ENCODE peak calls at places on chromosomes 6 and 20, in five cellular contexts. One of them, this sample, is unnamed.

GRCh38 chr6:83047065-83047754 is 18.4 kb downstream of the UBE3D start:
- DNase-seq in tibial nerve: no peak
- DNase-seq in astrocyte: no peak
- DNase-seq in RWPE1: no peak
- DNase-seq in upper lobe of right lung: no peak
- DNase-seq in this sample: no peak

GRCh38 chr6:154754152-154754551 is 20.9 kb downstream of the SCAF8 start:
- DNase-seq in tibial nerve: no peak
- DNase-seq in astrocyte: peak
- DNase-seq in RWPE1: peak
- DNase-seq in upper lobe of right lung: no peak
- DNase-seq in this sample: no peak

GRCh38 chr6:904994-905393 is 212.1 kb upstream of the EXOC2 start:
- DNase-seq in tibial nerve: no peak
- DNase-seq in astrocyte: no peak
- DNase-seq in RWPE1: no peak
- DNase-seq in upper lobe of right lung: no peak
- DNase-seq in this sample: no peak

GRCh38 chr6:94323853-94324252 is 904.5 kb upstream of the EPHA7 start:
- DNase-seq in tibial nerve: no peak
- DNase-seq in astrocyte: no peak
- DNase-seq in RWPE1: no peak
- DNase-seq in upper lobe of right lung: no peak
- DNase-seq in this sample: no peak

GRCh38 chr6:153031335-153031955 is 28.9 kb upstream of the MTRF1L start:
- DNase-seq in tibial nerve: no peak
- DNase-seq in astrocyte: peak
- DNase-seq in RWPE1: peak
- DNase-seq in upper lobe of right lung: no peak
- DNase-seq in this sample: no peak

GRCh38 chr6:165999279-165999678 is 168.4 kb downstream of the TBXT start:
- DNase-seq in tibial nerve: no peak
- DNase-seq in astrocyte: no peak
- DNase-seq in RWPE1: no peak
- DNase-seq in upper lobe of right lung: no peak
- DNase-seq in this sample: no peak

GRCh38 chr20:40811660-40812414 is 122.8 kb upstream of the MAFB start:
- DNase-seq in tibial nerve: no peak
- DNase-seq in astrocyte: no peak
- DNase-seq in RWPE1: no peak
- DNase-seq in upper lobe of right lung: no peak
- DNase-seq in this sample: no peak

GRCh38 chr6:143176090-143177021 is 115.7 kb downstream of the AIG1 start:
- DNase-seq in tibial nerve: no peak
- DNase-seq in astrocyte: peak
- DNase-seq in RWPE1: peak
- DNase-seq in upper lobe of right lung: no peak
- DNase-seq in this sample: no peak

GRCh38 chr6:40907198-40907701 is 131.8 kb downstream of the UNC5CL start:
- DNase-seq in tibial nerve: no peak
- DNase-seq in astrocyte: peak
- DNase-seq in RWPE1: peak
- DNase-seq in upper lobe of right lung: no peak
- DNase-seq in this sample: no peak

GRCh38 chr20:46970937-46971630 is 76.4 kb downstream of the EYA2 start:
- DNase-seq in tibial nerve: no peak
- DNase-seq in astrocyte: peak
- DNase-seq in RWPE1: peak
- DNase-seq in upper lobe of right lung: no peak
- DNase-seq in this sample: no peak

GRCh38 chr20:58669287-58670006 is 18.4 kb downstream of the STX16 start:
- DNase-seq in tibial nerve: no peak
- DNase-seq in astrocyte: no peak
- DNase-seq in RWPE1: no peak
- DNase-seq in upper lobe of right lung: peak
- DNase-seq in this sample: no peak

GRCh38 chr20:4811661-4812181 is 90.0 kb downstream of the PRND start:
- DNase-seq in tibial nerve: peak
- DNase-seq in astrocyte: no peak
- DNase-seq in RWPE1: no peak
- DNase-seq in upper lobe of right lung: peak
- DNase-seq in this sample: peak

GRCh38 chr20:4811257-4811656 is 89.5 kb downstream of the PRND start:
- DNase-seq in tibial nerve: no peak
- DNase-seq in astrocyte: no peak
- DNase-seq in RWPE1: no peak
- DNase-seq in upper lobe of right lung: no peak
- DNase-seq in this sample: no peak

GRCh38 chr20:4810446-4811019 is 88.8 kb downstream of the PRND start:
- DNase-seq in tibial nerve: no peak
- DNase-seq in astrocyte: no peak
- DNase-seq in RWPE1: no peak
- DNase-seq in upper lobe of right lung: no peak
- DNase-seq in this sample: no peak

GRCh38 chr20:4808872-4809271 is 87.2 kb downstream of the PRND start:
- DNase-seq in tibial nerve: no peak
- DNase-seq in astrocyte: peak
- DNase-seq in RWPE1: no peak
- DNase-seq in upper lobe of right lung: no peak
- DNase-seq in this sample: no peak

DNA sequence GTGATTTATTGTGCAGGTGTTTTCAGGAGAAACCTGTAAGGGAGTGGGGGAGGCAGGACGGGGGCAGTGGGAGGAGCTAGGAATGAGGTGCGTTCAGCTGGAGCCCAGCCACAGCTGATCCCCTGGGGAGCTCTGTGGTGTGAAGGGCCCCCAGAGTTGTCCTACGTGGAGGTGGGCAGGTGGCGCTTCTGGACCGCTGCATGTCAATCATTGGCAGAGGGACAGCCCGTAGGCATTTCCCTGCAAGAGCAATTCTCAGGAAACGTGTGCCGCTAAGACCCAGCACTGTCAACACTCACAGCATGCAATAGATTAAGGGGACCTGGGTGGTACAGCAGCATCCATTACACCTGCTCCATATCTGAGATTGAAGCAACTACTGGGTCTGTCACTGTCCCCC is 88.0 kb downstream of the PRND start:
- DNase-seq in tibial nerve: no peak
- DNase-seq in astrocyte: no peak
- DNase-seq in RWPE1: no peak
- DNase-seq in upper lobe of right lung: no peak
- DNase-seq in this sample: no peak
- H3K27ac ChIP-seq in tibial nerve: peak
- H3K27ac ChIP-seq in astrocyte: no peak
- H3K27ac ChIP-seq in RWPE1: no peak
- H3K27ac ChIP-seq in upper lobe of right lung: peak
- H3K27ac ChIP-seq in this sample: peak

DNA sequence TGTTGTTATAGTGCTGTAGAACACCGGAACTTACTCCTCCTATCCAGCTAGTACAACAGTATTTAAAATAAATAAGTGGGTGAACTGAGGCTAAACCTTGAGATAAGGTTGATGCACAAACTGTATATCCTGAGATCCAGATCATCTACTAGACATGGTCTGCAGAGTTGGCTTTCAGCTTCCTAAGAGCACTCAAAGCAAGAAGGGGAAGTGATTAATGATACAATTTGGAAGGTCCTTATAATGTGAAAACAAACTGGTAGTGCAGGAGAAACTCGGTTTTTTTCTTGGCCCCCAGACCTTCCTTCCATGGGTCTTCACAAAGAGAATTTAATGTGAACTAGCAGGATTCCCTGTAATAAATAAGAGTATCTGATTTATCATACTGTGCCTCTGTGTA is 27.4 kb upstream of the RREB1 start:
- DNase-seq in tibial nerve: no peak
- DNase-seq in astrocyte: no peak
- DNase-seq in RWPE1: no peak
- DNase-seq in upper lobe of right lung: no peak
- DNase-seq in this sample: no peak
- TF ChIP-seq CTCF in tibial nerve: no peak
- TF ChIP-seq CTCF in astrocyte: no peak
- TF ChIP-seq CTCF in RWPE1: no peak
- TF ChIP-seq CTCF in upper lobe of right lung: no peak
- TF ChIP-seq CTCF in this sample: no peak

GRCh38 chr6:12290490-12290820 is 294 bp downstream of the EDN1 start:
- DNase-seq in tibial nerve: no peak
- DNase-seq in astrocyte: no peak
- DNase-seq in RWPE1: no peak
- DNase-seq in upper lobe of right lung: no peak
- DNase-seq in this sample: no peak
- H3K27ac ChIP-seq in tibial nerve: no peak
- H3K27ac ChIP-seq in astrocyte: peak
- H3K27ac ChIP-seq in RWPE1: peak
- H3K27ac ChIP-seq in upper lobe of right lung: peak
- H3K27ac ChIP-seq in this sample: peak

GRCh38 chr6:137709424-137710281 is 157.4 kb upstream of the TNFAIP3 start:
- DNase-seq in tibial nerve: no peak
- DNase-seq in astrocyte: peak
- DNase-seq in RWPE1: no peak
- DNase-seq in upper lobe of right lung: no peak
- DNase-seq in this sample: no peak

GRCh38 chr6:137706065-137706422 is 161.0 kb upstream of the TNFAIP3 start:
- DNase-seq in tibial nerve: no peak
- DNase-seq in astrocyte: no peak
- DNase-seq in RWPE1: no peak
- DNase-seq in upper lobe of right lung: no peak
- DNase-seq in this sample: no peak

GRCh38 chr6:137707038-137707589 is 159.9 kb upstream of the TNFAIP3 start:
- DNase-seq in tibial nerve: no peak
- DNase-seq in astrocyte: no peak
- DNase-seq in RWPE1: no peak
- DNase-seq in upper lobe of right lung: no peak
- DNase-seq in this sample: no peak

GRCh38 chr6:137708481-137708880 is 158.6 kb upstream of the TNFAIP3 start:
- DNase-seq in tibial nerve: no peak
- DNase-seq in astrocyte: no peak
- DNase-seq in RWPE1: no peak
- DNase-seq in upper lobe of right lung: no peak
- DNase-seq in this sample: no peak

DNA sequence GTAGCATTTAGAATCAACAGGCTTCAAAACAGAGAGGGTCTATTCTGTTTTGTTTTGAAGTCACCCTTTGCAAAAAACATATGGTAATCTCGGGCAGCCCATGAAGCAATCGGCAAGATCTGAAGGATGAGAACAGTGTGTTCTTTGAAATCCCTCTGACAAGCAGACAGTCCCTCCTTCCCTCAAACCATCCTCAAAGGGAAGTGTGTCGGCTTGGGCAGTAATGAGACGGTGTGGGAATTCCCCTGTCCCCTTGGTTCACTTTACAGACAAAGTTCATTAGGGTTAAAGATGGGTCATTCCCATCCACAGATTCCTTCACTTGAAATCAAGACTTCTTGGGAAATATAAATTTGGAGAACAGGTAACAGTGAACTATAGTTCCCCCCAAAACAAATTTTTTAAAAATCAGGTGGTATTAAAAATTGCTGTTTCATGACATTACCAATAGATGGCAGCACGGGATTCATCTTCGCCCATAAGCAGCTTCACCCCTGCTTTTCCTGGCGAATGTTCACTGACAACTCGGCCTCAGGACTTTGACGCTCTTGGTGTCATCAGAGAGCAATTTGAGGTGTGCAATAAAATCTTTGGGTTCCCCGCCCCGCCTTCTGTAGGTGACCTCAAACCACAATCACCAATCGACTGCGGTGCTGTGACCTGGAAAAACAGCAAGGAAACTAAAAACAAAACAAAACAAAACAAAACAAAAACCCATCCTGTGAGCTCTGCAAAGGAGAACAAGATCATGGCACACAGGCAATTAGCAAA is 159.3 kb upstream of the TNFAIP3 start:
- DNase-seq in tibial nerve: peak
- DNase-seq in astrocyte: peak
- DNase-seq in RWPE1: peak
- DNase-seq in upper lobe of right lung: no peak
- DNase-seq in this sample: peak
- TF ChIP-seq CTCF in tibial nerve: peak
- TF ChIP-seq CTCF in astrocyte: peak
- TF ChIP-seq CTCF in RWPE1: peak
- TF ChIP-seq CTCF in upper lobe of right lung: peak
- TF ChIP-seq CTCF in this sample: peak

GRCh38 chr6:44668391-44668930 is 281.0 kb downstream of the CDC5L start:
- DNase-seq in tibial nerve: no peak
- DNase-seq in astrocyte: no peak
- DNase-seq in RWPE1: no peak
- DNase-seq in upper lobe of right lung: no peak
- DNase-seq in this sample: no peak
- H3K27ac ChIP-seq in tibial nerve: no peak
- H3K27ac ChIP-seq in astrocyte: peak
- H3K27ac ChIP-seq in RWPE1: no peak
- H3K27ac ChIP-seq in upper lobe of right lung: no peak
- H3K27ac ChIP-seq in this sample: no peak

GRCh38 chr20:6831461-6831860 is 64.0 kb downstream of the BMP2 start:
- DNase-seq in tibial nerve: no peak
- DNase-seq in astrocyte: no peak
- DNase-seq in RWPE1: no peak
- DNase-seq in upper lobe of right lung: no peak
- DNase-seq in this sample: no peak

GRCh38 chr20:6827472-6827871 is 60.0 kb downstream of the BMP2 start:
- DNase-seq in tibial nerve: no peak
- DNase-seq in astrocyte: no peak
- DNase-seq in RWPE1: no peak
- DNase-seq in upper lobe of right lung: no peak
- DNase-seq in this sample: no peak

GRCh38 chr20:6832811-6833210 is 65.3 kb downstream of the BMP2 start:
- DNase-seq in tibial nerve: no peak
- DNase-seq in astrocyte: no peak
- DNase-seq in RWPE1: no peak
- DNase-seq in upper lobe of right lung: no peak
- DNase-seq in this sample: no peak

GRCh38 chr20:6828794-6829423 is 61.4 kb downstream of the BMP2 start:
- DNase-seq in tibial nerve: peak
- DNase-seq in astrocyte: peak
- DNase-seq in RWPE1: peak
- DNase-seq in upper lobe of right lung: no peak
- DNase-seq in this sample: peak

DNA sequence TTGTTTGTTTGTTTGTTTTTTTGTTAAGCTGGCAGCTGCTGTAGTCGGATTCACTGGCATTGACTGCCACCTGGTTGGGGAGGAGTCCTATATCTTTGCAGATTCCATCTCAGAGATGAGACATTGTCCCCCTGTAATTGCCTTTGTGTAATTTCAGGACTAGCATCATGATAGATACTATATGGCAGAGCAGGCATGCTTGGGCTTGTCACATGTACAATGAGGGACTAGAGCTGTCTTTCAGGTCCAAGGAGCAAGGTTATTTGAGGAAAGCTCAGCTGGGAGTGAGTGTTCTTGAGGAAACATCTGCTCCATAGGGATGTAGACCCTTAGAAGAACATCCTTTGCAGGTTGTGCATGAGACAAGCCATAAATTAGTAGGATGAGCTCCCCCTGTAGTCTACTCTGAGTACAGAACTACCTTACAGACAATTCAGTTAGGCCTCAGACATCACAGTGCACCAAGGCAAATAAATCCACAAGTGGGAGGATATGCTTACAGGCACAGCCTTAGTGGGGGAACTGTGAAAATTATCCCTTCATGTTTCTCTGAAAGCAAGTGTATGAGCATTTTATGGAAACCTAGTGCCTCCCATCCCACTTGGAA is 62.1 kb downstream of the BMP2 start:
- DNase-seq in tibial nerve: no peak
- DNase-seq in astrocyte: no peak
- DNase-seq in RWPE1: no peak
- DNase-seq in upper lobe of right lung: no peak
- DNase-seq in this sample: no peak
- TF ChIP-seq CTCF in tibial nerve: no peak
- TF ChIP-seq CTCF in astrocyte: peak
- TF ChIP-seq CTCF in RWPE1: no peak
- TF ChIP-seq CTCF in upper lobe of right lung: no peak
- TF ChIP-seq CTCF in this sample: no peak

This sample was measured in lower lobe of right lung.